ENCODE peak calls at places on chromosome 15, in five cellular contexts. D, Z, Y, I and R are unnamed samples.

GRCh38 chr15:71687902-71688508 is 122.3 kb upstream of the NR2E3 start:
- DNase-seq in D (no peak), Z (peak), Y (peak), I (no peak), R (no peak)

GRCh38 chr15:77675806-77676415 is 43.2 kb upstream of the LINGO1 start:
- DNase-seq in D (no peak), Z (no peak), Y (no peak), I (no peak), R (no peak)

GRCh38 chr15:57395292-57395691 is 19.0 kb downstream of the CGNL1 start:
- DNase-seq in D (no peak), Z (peak), Y (peak), I (no peak), R (no peak)

GRCh38 chr15:63881431-63881830 is 47.7 kb upstream of the HERC1 start:
- DNase-seq in D (no peak), Z (no peak), Y (no peak), I (no peak), R (no peak)

GRCh38 chr15:62171882-62172281 is 6.8 kb upstream of the C2CD4B start:
- DNase-seq in D (no peak), Z (no peak), Y (no peak), I (no peak), R (no peak)

GRCh38 chr15:76330281-76330680 is 6.3 kb upstream of the ISL2 start:
- DNase-seq in D (peak), Z (no peak), Y (peak), I (no peak), R (no peak)

GRCh38 chr15:66241886-66242285 is 11.7 kb downstream of the MEGF11 start:
- DNase-seq in D (no peak), Z (no peak), Y (no peak), I (no peak), R (no peak)

GRCh38 chr15:92069308-92070244 is 216.1 kb downstream of the SLCO3A1 start:
- DNase-seq in D (peak), Z (peak), Y (peak), I (peak), R (peak)

GRCh38 chr15:34648335-34648631 is 64.8 kb upstream of the GOLGA8B start:
- DNase-seq in D (no peak), Z (no peak), Y (no peak), I (no peak), R (no peak)